ENCODE peak calls at places on chromosomes 4 and X, in eight cellular contexts. Y is prostate gland, D is endothelial cell, B is neural crest cell, V is fibroblast of pulmonary artery, L is endodermal cell, F is coronary artery, P is gastrocnemius medialis. J is an unnamed sample.

GRCh38 chrX:38061335-38061734 is 55.0 kb downstream of the SYTL5 start:
- DNase-seq in V (peak; percentile 20), F (no peak), L (no peak), D (no peak), Y (no peak), B (no peak), P (no peak), J (no peak)

GRCh38 chrX:72644946-72645345 is 69.2 kb downstream of the PHKA1 start:
- DNase-seq in Y (no peak), P (no peak), V (no peak), D (no peak), B (no peak), F (no peak), L (no peak), J (no peak)

GRCh38 chr4:173293663-173294062 is 40.5 kb downstream of the HMGB2 start:
- DNase-seq in F (no peak), D (no peak), P (no peak), L (no peak), Y (no peak), V (no peak), B (no peak), J (no peak)

GRCh38 chr4:125517831-125518230 is 203.1 kb downstream of the FAT4 start:
- DNase-seq in B (no peak), P (no peak), F (no peak), D (no peak), V (peak; percentile 36), L (no peak), Y (no peak), J (no peak)

GRCh38 chrX:72180539-72180938 is 1.0 kb upstream of the PIN4 start:
- DNase-seq in L (no peak), P (no peak), V (no peak), D (no peak), F (no peak), B (no peak), Y (no peak), J (no peak)

GRCh38 chr4:41214158-41215146 is at the start of gene APBB2:
- DNase-seq in P (peak; percentile 80), Y (peak; percentile 95), B (peak; percentile 93), L (peak; percentile 99), V (peak; percentile 98), D (peak; percentile 97), F (peak; percentile 96), J (peak; percentile 96)

GRCh38 chrX:129650183-129650689 is 4.5 kb downstream of the APLN start:
- DNase-seq in P (no peak), V (no peak), D (no peak), B (no peak), L (no peak), F (peak; percentile 58), Y (no peak), J (peak; percentile 25)

GRCh38 chr4:183180621-183181020 is 81.6 kb downstream of the WWC2 start:
- DNase-seq in L (no peak), D (no peak), Y (no peak), V (no peak), F (no peak), P (no peak), B (no peak), J (no peak)

GRCh38 chrX:154428176-154429171 is at the start of gene ATP6AP1:
- DNase-seq in F (peak; percentile 93), P (peak; percentile 89), L (peak; percentile 94), Y (peak; percentile 89), B (peak; percentile 71), V (peak; percentile 95), D (peak; percentile 82), J (peak; percentile 92)

GRCh38 chrX:154430504-154430903 is 2.0 kb downstream of the ATP6AP1 start:
- DNase-seq in B (no peak), P (no peak), F (no peak), V (no peak), Y (no peak), D (no peak), L (no peak), J (no peak)

GRCh38 chrX:154430916-154431315 is 2.4 kb downstream of the ATP6AP1 start:
- DNase-seq in B (no peak), Y (peak; percentile 24), D (no peak), P (no peak), F (no peak), L (no peak), V (no peak), J (no peak)

GRCh38 chrX:154431321-154431720 is 2.8 kb downstream of the ATP6AP1 start:
- DNase-seq in B (no peak), V (no peak), Y (no peak), F (no peak), P (no peak), D (no peak), L (no peak), J (no peak)

DNA sequence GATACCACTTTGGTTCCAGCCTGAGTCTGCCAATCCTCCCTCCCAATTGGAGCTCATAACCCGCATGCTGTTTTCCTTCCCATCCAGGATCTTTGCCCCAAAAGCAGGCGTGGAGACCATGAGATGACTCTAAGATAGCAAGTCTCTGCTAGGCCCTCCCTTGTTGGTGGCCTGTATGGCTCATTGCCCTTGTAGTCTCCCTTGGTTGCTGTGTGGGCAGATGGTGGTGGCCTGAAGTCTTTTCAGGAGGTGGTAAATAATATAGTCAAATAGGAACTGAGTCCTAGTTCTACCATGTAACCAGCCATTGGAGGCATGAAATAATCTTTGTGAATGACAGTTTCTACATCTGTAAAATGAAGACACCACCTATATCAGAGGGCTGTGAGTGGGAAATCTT is 1.2 kb downstream of the ATP6AP1 start:
- DNase-seq in V (no peak), B (no peak), F (no peak), Y (no peak), D (no peak), L (no peak), P (no peak), J (no peak)
- TF ChIP-seq CTCF in V (no peak), B (no peak), F (no peak), Y (no peak), D (no peak), L (no peak), P (no peak), J (no peak)

GRCh38 chrX:41475611-41476241 is 28.6 kb downstream of the NYX start:
- DNase-seq in P (no peak), B (peak; percentile 43), L (peak; percentile 94), F (no peak), V (no peak), Y (no peak), D (no peak), J (no peak)

GRCh38 chrX:41480508-41481260 is 33.5 kb downstream of the NYX start:
- DNase-seq in Y (no peak), V (no peak), L (no peak), B (no peak), P (no peak), F (no peak), D (no peak), J (no peak)

GRCh38 chrX:41478397-41478911 is 31.3 kb downstream of the NYX start:
- DNase-seq in F (no peak), B (no peak), D (no peak), L (peak; percentile 48), P (no peak), V (no peak), Y (no peak), J (no peak)

GRCh38 chrX:41482153-41482850 is 35.2 kb downstream of the NYX start:
- DNase-seq in L (peak; percentile 52), B (no peak), Y (no peak), V (peak; percentile 34), F (no peak), D (no peak), P (no peak), J (no peak)

DNA sequence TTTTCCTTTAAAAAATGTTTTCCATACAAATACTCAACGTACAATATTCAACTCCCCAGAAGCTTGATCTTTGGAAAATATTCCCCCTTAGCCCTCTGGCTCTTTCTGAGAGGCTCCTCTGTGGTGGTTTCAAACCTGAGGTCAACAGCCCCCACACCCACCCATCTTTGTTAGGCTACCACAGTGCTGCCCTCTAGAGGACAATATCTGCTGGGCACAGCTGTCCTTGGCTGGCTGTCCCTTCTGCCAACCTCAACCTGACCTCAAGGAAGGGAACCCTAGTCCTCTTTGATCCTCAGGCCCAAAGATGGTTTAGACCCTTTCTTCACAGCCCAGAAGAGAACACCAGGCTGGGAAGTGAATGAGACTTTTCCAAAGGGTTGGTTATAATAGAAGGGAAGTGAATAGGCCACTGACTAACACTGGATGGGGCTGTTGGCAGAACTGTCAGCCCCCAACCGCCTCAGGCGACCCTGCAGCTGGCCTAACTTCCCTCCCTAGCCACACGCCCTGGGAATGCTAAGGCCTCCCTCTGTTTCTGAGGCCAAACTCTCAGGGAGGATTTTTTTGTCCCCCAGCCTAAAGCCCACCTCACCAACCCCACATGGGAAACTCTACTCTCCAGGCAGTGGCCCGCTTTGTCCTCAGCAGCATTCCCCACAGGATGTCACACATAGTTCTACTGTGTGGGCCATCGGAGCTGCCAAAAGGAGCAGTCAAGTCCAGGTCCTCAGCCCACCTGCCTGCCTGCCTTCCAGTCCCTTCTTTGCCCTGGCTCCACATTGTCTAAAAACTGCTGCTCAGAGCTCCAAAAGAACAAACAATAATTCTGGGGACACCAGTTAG is 34.3 kb downstream of the NYX start:
- DNase-seq in V (no peak), P (no peak), F (no peak), Y (no peak), L (peak; percentile 87), B (no peak), D (peak; percentile 15), J (no peak)
- TF ChIP-seq CTCF in V (peak; percentile 44), P (peak; percentile 45), F (no peak), Y (no peak), L (peak; percentile 78), B (peak; percentile 45), D (peak; percentile 20), J (peak; percentile 59)

GRCh38 chr4:150720973-150721518 is 139.1 kb downstream of the MAB21L2 start:
- DNase-seq in V (peak; percentile 34), F (no peak), Y (no peak), B (no peak), P (no peak), L (no peak), D (no peak), J (no peak)
- TF ChIP-seq CTCF in V (no peak), F (no peak), Y (no peak), B (no peak), P (no peak), L (no peak), D (no peak), J (no peak)

GRCh38 chr4:82583897-82584604 is 22.3 kb upstream of the TMEM150C start:
- DNase-seq in L (no peak), P (no peak), F (no peak), V (no peak), Y (no peak), D (no peak), B (no peak), J (no peak)

GRCh38 chr4:82577451-82577850 is 15.7 kb upstream of the TMEM150C start:
- DNase-seq in V (no peak), L (no peak), D (no peak), P (no peak), Y (no peak), F (no peak), B (no peak), J (no peak)

GRCh38 chr4:82584921-82585320 is 23.1 kb upstream of the TMEM150C start:
- DNase-seq in B (no peak), D (no peak), F (no peak), L (peak; percentile 57), V (no peak), Y (no peak), P (no peak), J (no peak)

GRCh38 chr4:82579932-82580331 is 18.1 kb upstream of the TMEM150C start:
- DNase-seq in P (no peak), L (no peak), V (no peak), Y (no peak), D (no peak), B (no peak), F (no peak), J (no peak)

DNA sequence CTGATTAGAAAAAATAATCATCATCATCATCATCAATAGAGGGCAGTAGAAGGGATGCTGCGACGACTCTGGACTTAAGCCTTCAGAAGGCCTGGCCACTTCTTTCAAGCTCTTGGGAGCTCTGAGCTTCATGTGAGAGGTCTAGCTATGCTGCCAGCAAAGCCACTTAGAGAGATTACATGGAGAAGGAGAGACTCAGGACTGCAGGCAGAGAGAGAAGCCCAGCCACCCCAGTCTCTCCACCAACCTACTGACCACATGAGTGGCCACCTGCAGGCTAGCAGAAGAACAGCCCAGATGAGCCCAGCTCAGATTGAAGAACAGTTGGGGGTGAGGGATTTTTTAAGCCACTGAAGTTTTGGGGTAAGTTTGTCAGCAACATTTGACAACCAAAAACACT is 17.1 kb upstream of the TMEM150C start:
- DNase-seq in L (peak; percentile 76), Y (no peak), B (no peak), P (no peak), V (peak; percentile 4), F (no peak), D (no peak), J (no peak)
- TF ChIP-seq CTCF in L (peak; percentile 76), Y (no peak), B (peak; percentile 13), P (no peak), V (peak; percentile 36), F (no peak), D (peak; percentile 35), J (peak; percentile 49)

J was measured in type B pancreatic cell.